ENCODE peak calls at places on chromosomes 4 and X, in nine cellular contexts. D is cardiac muscle cell, N is tibial artery, A is cardiac fibroblast, W is body of pancreas, J is B cell, V is neural crest cell, L is A549, T is astrocyte of the spinal cord. O is an unnamed sample.
A peak's percentile ranks its signal among the peaks of the same experiment; 100 is the strongest.

GRCh38 chr4:110510955-110511544 is 35.1 kb downstream of the ENPEP start:
- DNase-seq in N (no peak), T (peak; percentile 74), L (peak; percentile 11), V (no peak), J (no peak), W (no peak), D (peak; percentile 76), A (peak; percentile 78), O (no peak)

GRCh38 chrX:9662148-9662547 is 103.5 kb downstream of the GPR143 start:
- DNase-seq in J (no peak), A (peak; percentile 28), L (no peak), V (no peak), T (peak; percentile 53), N (no peak), W (no peak), D (peak; percentile 30), O (no peak)

GRCh38 chr4:61918507-61919462 is 718.7 kb downstream of the ADGRL3 start:
- DNase-seq in D (no peak), J (no peak), W (no peak), N (no peak), V (no peak), T (no peak), A (no peak), L (no peak), O (no peak)

GRCh38 chr4:61468091-61468720 is 268.1 kb downstream of the ADGRL3 start:
- DNase-seq in L (no peak), A (peak; percentile 25), D (peak; percentile 57), T (peak; percentile 90), V (no peak), N (no peak), W (no peak), J (no peak), O (no peak)

GRCh38 chr4:108171541-108172230 is 3.0 kb upstream of the LEF1 start:
- DNase-seq in W (no peak), L (no peak), D (no peak), N (no peak), T (peak; percentile 22), V (peak; percentile 29), A (no peak), J (no peak), O (no peak)

GRCh38 chrX:96611619-96612362 is 72.9 kb upstream of the DIAPH2 start:
- DNase-seq in N (no peak), J (no peak), A (peak; percentile 19), D (peak; percentile 5), V (no peak), T (peak; percentile 14), W (no peak), L (no peak), O (no peak)

GRCh38 chrX:119755981-119756533 is 2.3 kb upstream of the SOWAHD start:
- DNase-seq in W (no peak), L (no peak), D (no peak), V (no peak), A (no peak), N (no peak), J (peak; percentile 46), T (no peak), O (no peak)

GRCh38 chr4:81472249-81473085 is 760 bp upstream of the RASGEF1B start:
- DNase-seq in N (peak; percentile 73), V (no peak), T (peak; percentile 44), D (peak; percentile 70), L (peak; percentile 14), J (no peak), A (peak; percentile 69), W (peak; percentile 38), O (no peak)

GRCh38 chr4:169311643-169312365 is 41.0 kb upstream of the SH3RF1 start:
- DNase-seq in V (peak; percentile 14), W (peak; percentile 53), L (peak; percentile 36), N (no peak), J (no peak), T (peak; percentile 47), D (peak; percentile 81), A (peak; percentile 75), O (no peak)

GRCh38 chr4:136810626-136811025 is 721.7 kb downstream of the PCDH18 start:
- DNase-seq in W (no peak), A (no peak), N (no peak), L (no peak), V (no peak), T (peak; percentile 1), D (no peak), J (no peak), O (no peak)

GRCh38 chr4:37767546-37767945 is 58.9 kb upstream of the PGM2 start:
- DNase-seq in V (no peak), W (peak; percentile 69), L (no peak), A (peak; percentile 77), J (no peak), T (peak; percentile 40), N (peak; percentile 78), D (peak; percentile 79), O (peak; percentile 83)

GRCh38 chr4:159290321-159291030 is 187.6 kb downstream of the RAPGEF2 start:
- DNase-seq in N (no peak), W (no peak), T (no peak), J (no peak), L (no peak), V (no peak), A (no peak), D (no peak), O (no peak)

GRCh38 chr4:165204462-165204830 is 2.9 kb upstream of the KLHL2 start:
- DNase-seq in N (no peak), A (no peak), L (no peak), T (peak; percentile 55), J (no peak), V (no peak), D (no peak), W (no peak), O (no peak)

GRCh38 chrX:94178145-94178790 is 504.3 kb downstream of the FAM133A start:
- DNase-seq in T (peak; percentile 24), A (no peak), J (no peak), W (no peak), L (no peak), V (no peak), N (no peak), D (no peak), O (no peak)

GRCh38 chr4:3199661-3200422 is 49.1 kb upstream of the MSANTD1 start:
- DNase-seq in N (peak; percentile 59), D (peak; percentile 16), V (no peak), W (peak; percentile 9), J (no peak), A (no peak), T (no peak), L (no peak), O (no peak)

DNA sequence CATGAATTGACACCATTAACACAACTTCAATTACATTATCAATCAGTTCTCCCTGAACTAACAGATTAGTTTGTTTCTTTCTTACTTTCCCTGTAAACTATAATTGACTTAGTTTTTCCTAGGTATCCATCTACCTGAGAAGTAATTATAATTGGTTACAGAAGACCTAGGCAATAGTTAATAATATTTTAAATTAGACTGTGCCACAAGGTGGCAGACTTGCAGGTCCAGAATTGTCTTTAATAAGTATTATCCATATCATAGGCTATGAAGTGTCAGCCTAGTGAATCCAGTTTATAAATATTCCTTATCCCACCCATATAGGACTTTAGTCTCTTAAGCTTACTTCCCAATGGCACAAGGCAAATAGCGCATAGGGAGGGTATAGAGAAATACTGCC is 48.9 kb upstream of the FAM47B start:
- DNase-seq in A (peak; percentile 24), D (no peak), W (no peak), V (no peak), T (no peak), L (no peak), J (no peak), N (no peak), O (no peak)
- TF ChIP-seq CTCF in A (no peak), D (peak; percentile 32), W (no peak), V (peak; percentile 60), T (peak; percentile 27), L (peak; percentile 48), J (no peak), N (peak; percentile 13), O (peak; percentile 18)

DNA sequence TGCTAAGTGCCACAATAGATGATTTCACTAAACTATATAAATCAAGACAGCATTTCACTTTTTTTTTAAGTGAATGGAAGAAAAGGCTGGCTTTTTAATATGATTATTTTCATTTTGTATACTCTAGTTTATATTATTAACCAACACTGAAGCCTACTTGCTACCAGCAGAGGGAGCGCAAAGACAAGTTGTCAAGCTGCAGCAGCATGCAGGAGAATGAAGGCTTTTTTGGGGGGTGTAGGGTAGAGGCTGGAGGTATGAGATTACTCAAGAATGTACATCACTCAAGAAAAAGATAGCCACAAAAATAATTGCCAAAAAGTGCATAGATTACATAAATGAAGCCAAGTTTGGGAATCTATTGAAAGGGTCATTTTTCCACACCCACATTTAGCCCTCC is 519.5 kb downstream of the FGF13 start:
- DNase-seq in J (no peak), N (no peak), D (peak; percentile 1), A (peak; percentile 0), L (no peak), T (peak; percentile 5), W (peak; percentile 16), V (peak; percentile 30), O (no peak)
- TF ChIP-seq CTCF in J (no peak), N (peak; percentile 38), D (no peak), A (peak; percentile 14), L (peak; percentile 37), T (peak; percentile 35), W (peak; percentile 30), V (peak; percentile 77), O (peak; percentile 25)

DNA sequence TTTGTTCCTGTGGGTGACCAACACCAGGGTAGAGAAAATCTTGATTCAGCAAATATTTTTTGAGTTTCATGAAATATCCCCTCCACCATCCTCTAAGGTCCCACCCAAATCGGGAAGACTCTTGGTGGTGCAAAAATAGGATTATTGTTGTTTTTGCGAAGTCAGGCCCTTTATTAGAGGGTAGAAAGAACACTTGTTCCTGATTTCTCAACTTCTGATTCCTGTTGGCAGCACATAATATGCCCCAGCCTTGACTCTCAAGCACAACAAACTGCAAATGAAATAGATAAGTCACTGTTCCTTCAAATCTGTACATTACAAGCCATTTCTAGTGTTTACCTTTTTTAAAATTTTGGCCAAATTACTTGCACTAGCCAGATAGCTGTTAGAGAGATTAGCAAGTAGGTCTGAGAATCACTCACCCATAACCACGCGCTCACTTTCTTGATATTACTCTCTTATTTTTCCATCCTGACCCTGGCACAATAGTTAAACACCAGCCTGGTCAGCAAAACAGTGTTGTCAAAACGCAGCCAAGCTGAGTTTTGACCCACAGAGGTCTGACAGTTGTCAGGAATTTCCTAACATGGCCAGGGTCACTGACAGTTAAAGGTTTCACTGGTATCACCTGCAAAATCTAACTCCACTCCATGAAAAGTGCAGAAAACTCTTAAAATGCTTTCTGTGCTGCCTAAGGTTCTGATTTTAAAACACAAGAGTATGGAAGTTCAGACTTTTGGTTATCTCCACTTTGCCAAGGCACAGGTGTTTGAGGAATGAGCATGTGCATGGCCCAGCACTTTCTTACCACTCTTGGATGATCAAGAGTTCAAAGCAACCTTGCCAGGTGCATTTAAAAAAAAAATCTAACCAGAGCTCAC is 69.8 kb downstream of the RBM47 start:
- DNase-seq in T (no peak), J (no peak), L (no peak), W (no peak), N (no peak), D (no peak), A (no peak), V (no peak), O (no peak)
- TF ChIP-seq CTCF in T (no peak), J (no peak), L (no peak), W (no peak), N (no peak), D (no peak), A (no peak), V (no peak), O (no peak)

DNA sequence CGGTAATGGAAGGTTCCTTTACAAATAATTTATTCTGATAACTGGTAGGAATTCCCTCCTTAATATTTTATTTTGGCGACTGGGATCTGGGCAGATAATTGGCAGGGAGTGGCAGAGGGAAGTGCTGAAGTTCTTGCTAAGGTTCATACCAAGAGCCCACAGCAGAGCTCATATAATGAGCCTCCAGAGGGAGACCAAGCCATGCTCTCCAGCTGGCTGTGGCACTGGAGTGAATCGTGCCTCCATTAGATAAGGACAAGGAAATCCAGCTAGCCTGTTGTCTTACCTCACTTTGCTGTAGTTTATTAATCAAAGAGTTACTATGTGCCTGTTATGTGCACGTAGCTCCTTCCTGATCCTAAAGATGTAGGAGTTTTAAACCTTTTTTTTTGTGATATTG is 1.3 kb downstream of the ASB12 start:
- DNase-seq in N (no peak), L (no peak), A (no peak), J (no peak), T (no peak), W (no peak), V (no peak), D (no peak), O (no peak)
- TF ChIP-seq CTCF in N (no peak), L (no peak), A (no peak), J (no peak), T (no peak), W (no peak), V (no peak), D (no peak), O (no peak)